ENCODE peak calls at places on chromosomes 6 and 20, in five cellular contexts. F is sigmoid colon, O is endothelial cell of umbilical vein, G is HCT116, X is H1. P is an unnamed sample.

GRCh38 chr20:56504373-56505005 is 20.1 kb upstream of the FAM209A start:
- DNase-seq in X (no peak), G (no peak), F (no peak), O (no peak), P (no peak)

GRCh38 chr20:14935285-14935684 is 597.9 kb upstream of the FLRT3 start:
- DNase-seq in X (no peak), G (no peak), F (no peak), O (no peak), P (no peak)

GRCh38 chr6:56684342-56685101 is 41.8 kb upstream of the DST start:
- DNase-seq in X (no peak), G (no peak), O (no peak), F (no peak), P (no peak)

GRCh38 chr20:39176457-39176856 is 214.3 kb downstream of the DHX35 start:
- DNase-seq in X (no peak), F (no peak), O (no peak), G (no peak), P (no peak)

GRCh38 chr20:39004508-39004907 is 42.4 kb downstream of the DHX35 start:
- DNase-seq in O (no peak), G (no peak), X (no peak), F (no peak), P (no peak)

GRCh38 chr6:28768187-28768913 is 155.4 kb downstream of the TRIM27 start:
- DNase-seq in X (no peak), F (no peak), G (no peak), O (no peak), P (no peak)

GRCh38 chr6:126944512-126944911 is 174.0 kb upstream of the RSPO3 start:
- DNase-seq in O (no peak), F (no peak), X (no peak), G (no peak), P (no peak)

GRCh38 chr6:113707194-113707593 is 150.0 kb upstream of the MARCKS start:
- DNase-seq in O (no peak), X (no peak), G (no peak), F (no peak), P (no peak)

GRCh38 chr6:158505194-158505593 is 54.7 kb upstream of the TMEM181 start:
- DNase-seq in O (no peak), X (no peak), G (no peak), F (no peak), P (no peak)

GRCh38 chr6:17427062-17427461 is 33.7 kb downstream of the CAP2 start:
- DNase-seq in F (no peak), O (no peak), G (no peak), X (no peak), P (no peak)

GRCh38 chr6:130513770-130514169 is 148.0 kb downstream of the TMEM200A start:
- DNase-seq in O (no peak), F (no peak), G (no peak), X (no peak), P (no peak)

GRCh38 chr20:22414354-22414753 is 170.0 kb downstream of the FOXA2 start:
- DNase-seq in F (no peak), O (no peak), X (no peak), G (no peak), P (no peak)

GRCh38 chr6:131744432-131744831 is 33.6 kb upstream of the CTAGE9 start:
- DNase-seq in X (no peak), F (no peak), G (no peak), O (no peak), P (no peak)

GRCh38 chr20:50286609-50287008 is 96.0 kb downstream of the CEBPB start:
- DNase-seq in G (no peak), X (no peak), F (peak; percentile 85), O (peak; percentile 31), P (peak; percentile 96)

GRCh38 chr6:138546733-138547185 is 47.5 kb upstream of the NHSL1 start:
- DNase-seq in F (no peak), X (no peak), O (peak; percentile 92), G (no peak), P (no peak)

GRCh38 chr20:34876161-34877001 is at the start of gene ACSS2:
- DNase-seq in G (peak; percentile 98), O (peak; percentile 99), F (peak; percentile 100), X (peak; percentile 99), P (peak; percentile 100)

GRCh38 chr20:57616143-57616951 is 3.9 kb downstream of the ZBP1 start:
- DNase-seq in X (no peak), F (no peak), G (no peak), O (no peak), P (peak; percentile 92)

GRCh38 chr20:57431539-57431835 is 40.3 kb downstream of the RBM38 start:
- DNase-seq in O (no peak), G (no peak), F (no peak), X (no peak), P (no peak)

GRCh38 chr6:8086755-8087306 is 15.5 kb downstream of the EEF1E1 start:
- DNase-seq in G (no peak), X (no peak), O (no peak), F (no peak), P (no peak)

GRCh38 chr6:18099501-18099900 is 23.0 kb downstream of the NHLRC1 start:
- DNase-seq in X (no peak), G (no peak), F (no peak), O (no peak), P (no peak)

GRCh38 chr6:119273799-119274595 is 75.6 kb downstream of the MAN1A1 start:
- DNase-seq in O (no peak), G (no peak), F (no peak), X (no peak), P (no peak)

GRCh38 chr6:160190974-160191373 is 67.6 kb downstream of the SLC22A2 start:
- DNase-seq in G (no peak), O (no peak), F (no peak), X (no peak), P (no peak)

GRCh38 chr6:44898296-44898930 is 429.7 kb upstream of the RUNX2 start:
- DNase-seq in X (no peak), G (no peak), F (no peak), O (no peak), P (no peak)

GRCh38 chr6:89475634-89476033 is 42.7 kb downstream of the ANKRD6 start:
- DNase-seq in X (no peak), G (no peak), F (no peak), O (peak; percentile 10), P (no peak)

DNA sequence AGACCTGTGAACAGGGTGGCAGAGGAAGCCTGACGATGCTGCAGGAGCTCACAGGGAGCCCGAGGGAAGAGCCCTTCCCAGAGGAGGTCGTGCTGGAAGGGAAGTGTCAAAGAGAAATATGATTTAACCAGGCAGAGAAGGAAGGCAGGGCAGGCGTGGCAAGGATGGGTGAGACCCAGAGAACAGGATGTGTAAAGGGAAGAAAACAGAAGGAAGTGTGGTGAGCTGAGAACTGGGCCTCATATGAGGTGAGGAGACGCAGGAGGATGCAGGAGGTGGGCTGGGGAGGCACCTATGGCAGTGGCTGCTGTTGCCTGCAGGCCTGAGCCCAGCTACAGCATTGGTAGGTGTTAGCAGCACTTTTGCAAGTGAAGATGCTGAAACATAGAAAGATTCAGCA is 105.6 kb downstream of the ZDHHC14 start:
- DNase-seq in G (no peak), X (no peak), F (no peak), O (no peak), P (no peak)
- TF ChIP-seq POLR2AphosphoS5 in G (no peak), X (no peak), F (no peak), O (no peak), P (no peak)

GRCh38 chr6:169252805-169253189 is 849 bp downstream of the THBS2 start:
- DNase-seq in O (no peak), F (peak; percentile 75), G (no peak), X (no peak), P (no peak)
- H3K27ac ChIP-seq in O (no peak overlapping the region), F (peak overlapping the region; percentile 8), G (no peak overlapping the region), X (no peak overlapping the region), P (peak overlapping the region; percentile 87)

GRCh38 chr6:19153270-19153980 is 683.7 kb upstream of the ID4 start:
- DNase-seq in O (no peak), F (no peak), G (no peak), X (no peak), P (no peak)

GRCh38 chr6:19153981-19154295 is 683.2 kb upstream of the ID4 start:
- DNase-seq in F (no peak), X (no peak), G (no peak), O (no peak), P (no peak)

GRCh38 chr6:19150307-19150706 is 686.9 kb upstream of the ID4 start:
- DNase-seq in O (no peak), G (no peak), F (no peak), X (no peak), P (no peak)
- TF ChIP-seq POLR2AphosphoS5 in O (no peak), G (no peak), F (no peak), X (no peak), P (no peak)

GRCh38 chr20:41176711-41177552 is 39.6 kb downstream of the PLCG1 start:
- DNase-seq in O (no peak), G (no peak), F (no peak), X (no peak), P (peak; percentile 81)

GRCh38 chr20:41178904-41179432 is 41.6 kb downstream of the PLCG1 start:
- DNase-seq in G (no peak), F (no peak), X (no peak), O (peak; percentile 63), P (peak; percentile 83)

GRCh38 chr20:41178495-41178894 is 41.2 kb downstream of the PLCG1 start:
- DNase-seq in G (no peak), X (no peak), O (no peak), F (no peak), P (no peak)

GRCh38 chr20:41175727-41176330 is 38.5 kb downstream of the PLCG1 start:
- DNase-seq in G (no peak), O (no peak), F (no peak), X (no peak), P (no peak)

GRCh38 chr20:41177636-41178035 is 40.3 kb downstream of the PLCG1 start:
- DNase-seq in F (no peak), G (peak; percentile 8), O (peak; percentile 19), X (peak; percentile 13), P (peak; percentile 79)
- H3K27ac ChIP-seq in F (peak overlapping the region; percentile 83), G (no peak overlapping the region), O (no peak overlapping the region), X (no peak overlapping the region), P (peak overlapping the region; percentile 83)

GRCh38 chr6:168293641-168294530 is 25.7 kb downstream of the DACT2 start:
- DNase-seq in G (no peak), O (no peak), X (no peak), F (no peak), P (no peak)

GRCh38 chr6:168291450-168291849 is 28.1 kb downstream of the DACT2 start:
- DNase-seq in O (no peak), X (no peak), F (no peak), G (no peak), P (no peak)

GRCh38 chr6:168294901-168295300 is 24.7 kb downstream of the DACT2 start:
- DNase-seq in F (no peak), X (no peak), G (no peak), O (no peak), P (no peak)

GRCh38 chr6:168290095-168290494 is 29.5 kb downstream of the DACT2 start:
- DNase-seq in O (no peak), F (no peak), X (no peak), G (no peak), P (no peak)

GRCh38 chr6:168292911-168293310 is 26.7 kb downstream of the DACT2 start:
- DNase-seq in O (no peak), F (no peak), G (no peak), X (no peak), P (no peak)
- TF ChIP-seq POLR2AphosphoS5 in O (no peak), F (no peak), G (no peak), X (no peak), P (no peak)

P was measured in vagina.